ENCODE peak calls at places on chromosomes 3 and 15, in five cellular contexts. W, O, I, X and M are unnamed samples.

GRCh38 chr15:29785068-29785467 is 37.2 kb downstream of the TJP1 start:
- DNase-seq in I (no peak), O (no peak), X (no peak), W (no peak), M (no peak)

GRCh38 chr3:124172846-124173245 is 180.9 kb upstream of the ROPN1 start:
- DNase-seq in W (no peak), I (no peak), O (no peak), X (no peak), M (no peak)

GRCh38 chr3:128709038-128709437 is 16.9 kb upstream of the RAB7A start:
- DNase-seq in I (no peak), X (no peak), W (peak), O (no peak), M (no peak)

GRCh38 chr3:22372292-22372949 is 621.4 kb upstream of the ZNF385D start:
- DNase-seq in O (peak), X (peak), I (no peak), W (no peak), M (no peak)

GRCh38 chr3:129525341-129525968 is 3.0 kb upstream of the RHO start:
- DNase-seq in X (no peak), O (no peak), I (no peak), W (no peak), M (no peak)

GRCh38 chr3:22284559-22284958 is 533.5 kb upstream of the ZNF385D start:
- DNase-seq in O (no peak), W (no peak), X (no peak), I (no peak), M (no peak)

GRCh38 chr3:176274161-176274560 is 923.1 kb downstream of the TBL1XR1 start:
- DNase-seq in W (no peak), I (no peak), X (no peak), O (no peak), M (no peak)

GRCh38 chr3:64260391-64260790 is 35.1 kb upstream of the PRICKLE2 start:
- DNase-seq in W (no peak), I (no peak), O (no peak), X (no peak), M (no peak)

GRCh38 chr3:114336122-114336697 is 42.4 kb downstream of the TIGIT start:
- DNase-seq in X (no peak), W (no peak), O (no peak), I (no peak), M (no peak)

GRCh38 chr15:53312707-53313106 is 446.8 kb downstream of the WDR72 start:
- DNase-seq in O (no peak), W (no peak), I (no peak), X (peak), M (no peak)

GRCh38 chr3:65532164-65532563 is 506.6 kb downstream of the MAGI1 start:
- DNase-seq in O (no peak), I (no peak), X (no peak), W (no peak), M (no peak)

GRCh38 chr3:127371846-127372245 is 84.0 kb upstream of the PRR20G start:
- DNase-seq in O (no peak), I (no peak), W (no peak), X (no peak), M (no peak)

GRCh38 chr15:101623367-101624304 is 28.5 kb downstream of the TM2D3 start:
- DNase-seq in W (no peak), X (no peak), O (no peak), I (no peak), M (no peak)

GRCh38 chr15:39267685-39268084 is 313.2 kb upstream of the THBS1 start:
- DNase-seq in W (no peak), I (no peak), X (no peak), O (no peak), M (no peak)

GRCh38 chr15:39466428-39466827 is 114.5 kb upstream of the THBS1 start:
- DNase-seq in W (peak), I (no peak), O (no peak), X (no peak), M (no peak)

GRCh38 chr3:46280105-46280797 is 38.0 kb downstream of the CCR3 start:
- DNase-seq in X (no peak), W (peak), I (no peak), O (peak), M (peak)

DNA sequence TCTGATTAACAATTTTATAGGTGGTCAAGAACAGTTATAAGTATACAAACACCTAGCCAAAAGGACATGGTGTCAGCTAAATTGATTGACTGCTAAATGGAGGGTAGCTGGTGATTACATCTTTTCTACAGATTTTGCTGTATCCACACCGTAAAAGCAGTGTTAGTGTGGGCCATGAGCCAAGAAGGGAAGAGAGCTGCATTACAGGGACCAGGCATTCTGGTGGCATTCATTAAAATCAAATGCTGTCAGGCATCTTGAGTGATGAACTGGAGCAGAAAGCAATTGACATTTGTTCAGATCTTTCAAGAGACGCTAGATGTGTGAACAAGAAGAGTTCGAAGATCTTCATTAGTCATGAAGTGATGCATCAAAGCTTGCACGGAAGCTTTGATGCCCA is 177.9 kb downstream of the ARPP21 start:
- DNase-seq in I (no peak), O (no peak), X (no peak), W (no peak), M (no peak)
- TF ChIP-seq CTCF in I (no peak), O (no peak), X (no peak), W (no peak), M (no peak)

GRCh38 chr15:57969355-57969754 is 96.2 kb downstream of the ALDH1A2 start:
- DNase-seq in I (no peak), X (no peak), O (no peak), W (no peak), M (no peak)
- TF ChIP-seq CTCF in I (peak), X (peak), O (peak), W (no peak), M (no peak)

GRCh38 chr3:25468866-25469319 is 40.8 kb downstream of the RARB start:
- DNase-seq in W (no peak), O (peak), I (no peak), X (peak), M (no peak)
- TF ChIP-seq CTCF in W (no peak), O (no peak), I (no peak), X (peak), M (no peak)

GRCh38 chr15:66713843-66714508 is 11.9 kb downstream of the SMAD6 start:
- DNase-seq in X (no peak), W (no peak), I (no peak), O (no peak), M (no peak)
- TF ChIP-seq CTCF in X (no peak), W (no peak), I (no peak), O (no peak), M (no peak)

GRCh38 chr3:50885491-50885890 is 210.8 kb downstream of the DOCK3 start:
- DNase-seq in W (no peak), X (peak), I (no peak), O (no peak), M (no peak)
- TF ChIP-seq CTCF in W (no peak), X (peak), I (no peak), O (peak), M (no peak)

DNA sequence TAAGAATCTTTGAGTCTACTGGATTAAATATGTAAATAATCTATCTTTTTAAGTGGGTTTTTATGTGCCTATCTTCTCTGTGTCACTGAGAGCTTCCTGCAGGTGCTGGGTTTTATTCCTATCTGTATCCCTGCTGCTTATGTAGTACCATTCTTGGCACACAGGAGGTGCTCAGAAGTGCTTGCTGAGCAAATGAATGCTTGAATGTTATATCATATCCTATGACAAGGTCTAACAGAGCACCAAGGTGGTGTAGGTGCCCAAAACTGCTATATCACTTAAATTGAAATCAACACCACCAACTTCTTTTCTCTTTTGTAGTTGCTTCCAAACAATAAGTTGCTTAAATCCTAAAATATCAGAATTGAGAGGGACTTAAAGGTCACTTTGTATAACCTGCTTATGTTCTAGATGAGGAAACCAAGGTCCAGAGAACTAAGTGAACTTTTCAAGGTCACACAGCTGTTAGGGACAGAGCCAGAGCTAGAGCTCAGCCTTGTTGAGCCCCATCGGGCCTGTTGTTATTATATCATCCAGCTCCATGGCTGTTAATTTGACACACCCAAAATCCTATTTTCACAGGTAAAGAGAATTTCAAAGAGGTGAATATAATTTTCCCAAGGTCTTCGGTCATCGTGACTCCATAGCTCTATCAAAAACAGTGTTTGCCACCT is 46.0 kb downstream of the CCNL1 start:
- DNase-seq in I (no peak), W (no peak), O (no peak), X (no peak), M (no peak)
- TF ChIP-seq CTCF in I (no peak), W (no peak), O (no peak), X (peak), M (no peak)

GRCh38 chr15:83372434-83372873 is 74.7 kb upstream of the SH3GL3 start:
- DNase-seq in I (no peak), O (no peak), X (no peak), W (no peak), M (no peak)
- TF ChIP-seq CTCF in I (no peak), O (no peak), X (no peak), W (no peak), M (no peak)

GRCh38 chr3:104392327-104392726 is 974.4 kb upstream of the ALCAM start:
- DNase-seq in I (no peak), X (no peak), W (no peak), O (no peak), M (no peak)
- TF ChIP-seq CTCF in I (no peak), X (peak), W (no peak), O (no peak), M (no peak)

DNA sequence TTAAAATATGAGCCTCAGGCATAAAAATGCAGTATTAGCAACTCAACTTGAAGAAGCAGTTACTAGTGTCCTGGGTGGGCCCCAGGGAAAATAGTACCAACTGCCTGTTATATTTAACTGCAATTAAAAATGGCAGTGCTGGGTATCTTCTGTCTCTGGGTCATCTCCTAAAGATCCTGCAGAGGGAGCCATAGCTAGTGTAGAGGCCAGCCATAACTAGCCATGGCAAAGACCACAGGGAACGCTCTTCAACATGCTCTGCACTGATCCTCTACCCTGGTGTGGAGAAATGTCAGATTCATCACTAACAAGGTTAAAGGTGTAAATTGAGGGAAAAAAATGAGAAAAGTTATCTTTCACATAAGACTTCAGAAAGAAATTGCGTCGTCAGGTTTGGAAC is 181.3 kb downstream of the SNRPN start:
- DNase-seq in O (no peak), W (no peak), X (no peak), I (no peak), M (no peak)
- TF ChIP-seq CTCF in O (peak), W (no peak), X (peak), I (no peak), M (no peak)